ENCODE peak calls at places on chromosomes 2 and 18, in seven cellular contexts. Y is CD8-positive, alpha-beta memory T cell; H is body of pancreas; K is GM23248; R is ovary; O is PC-3; U is right atrium auricular region. N is an unnamed sample.

GRCh38 chr2:215498411-215498810 is 62.5 kb upstream of the FN1 start:
- DNase-seq in O (no peak), R (no peak), Y (no peak), U (no peak), K (peak; percentile 20), H (no peak), N (no peak)

GRCh38 chr2:133561045-133561852 is 7.0 kb downstream of the NCKAP5 start:
- DNase-seq in Y (no peak), R (no peak), H (peak; percentile 18), K (peak; percentile 87), O (peak; percentile 81), U (no peak), N (no peak)

GRCh38 chr18:11339121-11339520 is 189.8 kb upstream of the PIEZO2 start:
- DNase-seq in Y (no peak), R (no peak), H (no peak), O (no peak), U (no peak), K (peak; percentile 9), N (no peak)

GRCh38 chr18:25103468-25104155 is 248.4 kb downstream of the ZNF521 start:
- DNase-seq in O (no peak), U (no peak), R (no peak), Y (no peak), H (no peak), K (no peak), N (no peak)

GRCh38 chr2:164504253-164504652 is 117.0 kb downstream of the GRB14 start:
- DNase-seq in R (no peak), U (no peak), Y (no peak), K (peak; percentile 16), O (peak; percentile 62), H (no peak), N (no peak)

GRCh38 chr2:134372141-134372540 is 118.3 kb downstream of the MGAT5 start:
- DNase-seq in H (no peak), U (no peak), Y (no peak), K (peak; percentile 5), R (no peak), O (no peak), N (no peak)

GRCh38 chr2:101332885-101333766 is 24.6 kb upstream of the RNF149 start:
- DNase-seq in Y (no peak), O (no peak), H (no peak), K (no peak), U (no peak), R (no peak), N (no peak)

GRCh38 chr18:57660961-57661360 is 39.3 kb upstream of the NARS1 start:
- DNase-seq in R (no peak), K (peak; percentile 52), U (no peak), H (no peak), O (no peak), Y (no peak), N (no peak)

GRCh38 chr2:30026091-30027055 is 105.0 kb upstream of the ALK start:
- DNase-seq in O (peak; percentile 96), K (peak; percentile 97), Y (no peak), U (no peak), R (no peak), H (peak; percentile 50), N (no peak)

GRCh38 chr2:183665976-183666375 is 541.7 kb downstream of the NUP35 start:
- DNase-seq in Y (no peak), K (peak; percentile 7), H (no peak), O (peak; percentile 47), R (no peak), U (no peak), N (no peak)

GRCh38 chr2:168907940-168908662 is 7.0 kb downstream of the G6PC2 start:
- DNase-seq in Y (no peak), O (no peak), K (no peak), U (no peak), R (no peak), H (no peak), N (no peak)

GRCh38 chr18:33699372-33699771 is 121.4 kb downstream of the ASXL3 start:
- DNase-seq in Y (no peak), H (no peak), R (no peak), U (no peak), K (no peak), O (no peak), N (no peak)

GRCh38 chr2:156021326-156022040 is 311.0 kb downstream of the NR4A2 start:
- DNase-seq in K (no peak), H (no peak), Y (no peak), R (no peak), U (no peak), O (peak; percentile 48), N (no peak)

GRCh38 chr2:231228223-231228622 is 29.8 kb downstream of the ARMC9 start:
- DNase-seq in K (no peak), R (no peak), U (no peak), H (no peak), O (no peak), Y (no peak), N (no peak)

DNA sequence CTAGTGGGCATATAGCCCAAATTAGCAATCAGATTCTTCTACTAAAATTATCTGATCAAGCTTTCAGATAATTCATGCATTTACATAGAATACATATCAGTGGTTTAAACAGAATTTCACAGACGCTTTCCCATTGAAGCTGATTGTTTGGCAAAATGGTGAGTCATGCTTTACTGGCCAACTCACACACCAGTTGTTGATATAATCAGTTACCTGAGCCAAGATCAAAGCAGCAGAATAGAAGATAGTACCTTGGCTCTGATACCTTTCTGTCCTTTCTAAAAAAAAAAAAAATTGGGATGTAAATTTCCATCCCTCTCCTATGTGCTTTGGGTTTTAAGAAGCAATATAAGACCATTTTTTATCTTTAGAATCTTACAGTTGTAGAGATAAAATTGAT is 178.0 kb downstream of the MCFD2 start:
- DNase-seq in H (peak; percentile 24), U (no peak), R (no peak), Y (no peak), K (peak; percentile 51), O (peak; percentile 86), N (no peak)
- H3K4me1 ChIP-seq in H (peaks cover 34% of the 10 kb centered on the region), U (no peaks in the 10 kb centered on the region), R (peaks cover 4% of the 10 kb centered on the region), Y (no peaks in the 10 kb centered on the region), K (peaks cover 49% of the 10 kb centered on the region), O (peaks cover 15% of the 10 kb centered on the region), N (peaks cover 8% of the 10 kb centered on the region)

GRCh38 chr2:171813126-171813525 is 80.9 kb downstream of the SLC25A12 start:
- DNase-seq in H (no peak), U (no peak), K (no peak), R (no peak), Y (no peak), O (no peak), N (no peak)

GRCh38 chr2:171811229-171811628 is 82.8 kb downstream of the SLC25A12 start:
- DNase-seq in O (peak; percentile 57), Y (no peak), H (no peak), U (no peak), R (no peak), K (peak; percentile 56), N (no peak)

GRCh38 chr2:171814883-171815282 is 79.2 kb downstream of the SLC25A12 start:
- DNase-seq in Y (no peak), R (no peak), U (no peak), O (no peak), K (no peak), H (no peak), N (no peak)

GRCh38 chr2:171814174-171814573 is 79.9 kb downstream of the SLC25A12 start:
- DNase-seq in R (no peak), H (no peak), K (no peak), Y (no peak), U (no peak), O (no peak), N (no peak)

DNA sequence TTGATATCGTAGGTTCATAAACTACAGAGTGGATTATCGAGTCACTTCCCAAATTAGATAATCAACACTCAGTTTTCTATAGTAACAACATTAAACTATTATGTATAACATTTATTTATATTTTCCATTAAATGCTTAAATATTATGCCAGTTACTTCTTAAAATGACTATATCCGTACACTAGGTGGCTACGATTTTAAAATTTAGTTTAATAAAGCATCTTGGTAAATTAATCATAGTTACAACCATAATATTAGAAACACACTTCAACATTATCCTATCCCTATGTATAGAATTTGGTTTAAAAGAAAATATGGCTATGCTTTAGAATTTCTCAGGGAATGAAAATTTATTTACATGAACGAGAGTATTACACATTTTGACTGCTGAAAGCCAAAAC is 80.3 kb downstream of the SLC25A12 start:
- DNase-seq in O (no peak), R (no peak), K (no peak), U (no peak), Y (no peak), H (no peak), N (no peak)
- H3K4me3 ChIP-seq in O (no peak overlapping the region), R (no peak overlapping the region), K (no peak overlapping the region), U (no peak overlapping the region), Y (no peak overlapping the region), H (no peak overlapping the region), N (no peak overlapping the region)

DNA sequence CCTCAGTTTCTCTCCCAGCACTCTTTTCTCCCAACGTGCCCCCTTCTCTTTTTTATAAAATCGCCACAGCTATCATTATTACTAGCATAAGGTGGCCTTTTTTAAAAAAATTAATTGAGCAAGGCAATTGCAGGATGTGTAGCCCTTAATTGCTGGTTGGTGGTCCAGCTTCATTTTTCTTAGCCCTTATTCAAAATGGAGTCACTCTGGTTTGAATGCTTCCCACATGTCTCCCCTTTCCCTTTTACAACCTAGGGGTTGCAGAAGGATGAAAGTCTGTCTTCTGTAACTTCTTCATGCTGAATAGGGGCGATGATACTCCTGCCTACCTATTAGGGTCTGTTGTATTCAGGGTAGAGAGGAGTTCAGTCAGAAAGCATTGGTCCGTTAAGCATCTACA is 36.6 kb upstream of the PROKR1 start:
- DNase-seq in H (no peak), R (no peak), Y (no peak), U (no peak), K (no peak), O (no peak), N (no peak)
- H3K9me3 ChIP-seq in H (no peaks in the 10 kb centered on the region), R (no peaks in the 10 kb centered on the region), Y (no peaks in the 10 kb centered on the region), U (peaks cover 5% of the 10 kb centered on the region), K (no peaks in the 10 kb centered on the region), O (no peaks in the 10 kb centered on the region), N (peaks cover 2% of the 10 kb centered on the region)

GRCh38 chr2:20334645-20335203 is 15.9 kb downstream of the PUM2 start:
- DNase-seq in Y (no peak), U (no peak), K (peak; percentile 20), H (no peak), R (no peak), O (peak; percentile 59), N (no peak)
- H3K4me1 ChIP-seq in Y (peaks cover 60% of the 10 kb centered on the region), U (no peaks in the 10 kb centered on the region), K (peaks cover 6% of the 10 kb centered on the region), H (peaks cover 36% of the 10 kb centered on the region), R (peaks cover 13% of the 10 kb centered on the region), O (peaks cover 22% of the 10 kb centered on the region), N (peaks cover 13% of the 10 kb centered on the region)

DNA sequence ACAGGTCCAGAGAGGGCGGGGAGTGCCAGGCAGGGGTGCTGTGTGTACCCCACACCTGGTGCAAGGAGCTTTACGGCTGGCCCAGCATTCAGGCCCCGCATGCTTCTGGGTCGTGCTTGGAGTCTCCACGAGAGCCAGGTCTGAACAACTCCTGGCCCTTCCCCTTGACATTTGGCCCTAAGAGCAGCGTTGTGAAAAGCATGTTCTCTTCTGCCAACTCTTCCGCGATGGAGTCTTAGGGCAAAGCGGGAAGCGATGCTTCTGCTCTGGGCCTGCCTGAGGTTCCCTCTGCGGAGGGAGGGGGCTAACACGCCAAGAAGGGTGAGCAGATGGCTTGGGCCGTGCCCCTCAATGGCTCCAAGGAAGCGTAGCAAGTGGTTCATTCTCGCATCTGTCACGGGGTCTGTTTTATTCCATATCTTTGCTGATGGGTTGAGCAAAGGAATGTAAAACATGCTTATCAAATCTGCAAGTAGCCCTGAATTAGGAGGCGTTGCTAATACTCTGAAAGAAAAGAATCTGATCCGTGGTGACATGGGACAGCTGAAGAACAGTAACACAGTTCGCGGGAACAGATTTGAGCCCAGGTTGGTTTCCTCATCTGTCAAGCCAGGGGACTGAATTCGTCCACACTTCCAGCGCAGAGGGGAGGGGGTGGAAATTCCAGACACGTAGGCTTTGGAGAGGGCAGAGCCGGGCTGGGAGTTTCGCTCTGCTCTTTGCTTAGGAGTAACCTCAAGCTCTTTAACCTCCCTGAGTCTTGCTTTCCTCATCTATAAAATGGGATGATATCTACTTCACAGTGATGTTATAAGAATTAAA is 38.0 kb downstream of the DNMT3A start:
- DNase-seq in O (no peak), H (no peak), Y (no peak), K (no peak), R (no peak), U (no peak), N (no peak)
- H3K4me3 ChIP-seq in O (no peak overlapping the region), H (no peak overlapping the region), Y (no peak overlapping the region), K (no peak overlapping the region), R (no peak overlapping the region), U (no peak overlapping the region), N (no peak overlapping the region)

N was measured in mucosa of descending colon.